ENCODE peak calls at places on chromosomes 13 and 19, in six cellular contexts. O is tibial artery, L is neuronal stem cell, N is kidney epithelial cell, B is fibroblast of lung, U is suprapubic skin. E is an unnamed sample.

GRCh38 chr13:25945596-25945995 is 106.2 kb downstream of the SHISA2 start:
- DNase-seq in N (no peak), U (no peak), L (no peak), O (no peak), B (peak), E (no peak)

GRCh38 chr13:19910336-19911072 is 47.1 kb upstream of the ZMYM5 start:
- DNase-seq in L (no peak), O (no peak), B (no peak), U (no peak), N (peak), E (no peak)

GRCh38 chr19:6172074-6172863 is 36.8 kb downstream of the ACSBG2 start:
- DNase-seq in U (no peak), O (no peak), B (no peak), L (no peak), N (no peak), E (no peak)

GRCh38 chr13:51800456-51800855 is 3.5 kb downstream of the DHRS12 start:
- DNase-seq in U (no peak), L (no peak), N (no peak), O (peak), B (no peak), E (no peak)

GRCh38 chr19:49851456-49852259 is 699 bp downstream of the PTOV1 start:
- DNase-seq in N (no peak), L (no peak), U (no peak), O (no peak), B (no peak), E (peak)

GRCh38 chr19:41720103-41720502 is 11.7 kb downstream of the CEACAM5 start:
- DNase-seq in N (no peak), B (no peak), L (no peak), U (no peak), O (no peak), E (no peak)

GRCh38 chr19:45927565-45928261 is 13.1 kb upstream of the NANOS2 start:
- DNase-seq in U (peak), N (peak), B (peak), O (peak), L (peak), E (peak)

GRCh38 chr19:3039641-3040077 is 10.6 kb upstream of the TLE2 start:
- DNase-seq in N (no peak), U (no peak), O (no peak), B (no peak), L (no peak), E (peak)

GRCh38 chr13:39051157-39051556 is 12.9 kb downstream of the NHLRC3 start:
- DNase-seq in U (no peak), B (peak), N (peak), L (peak), O (no peak), E (no peak)

GRCh38 chr19:38035515-38036495 is 128.8 kb downstream of the SIPA1L3 start:
- DNase-seq in N (no peak), B (no peak), U (no peak), L (no peak), O (peak), E (no peak)

GRCh38 chr19:29537181-29537580 is 11.4 kb downstream of the VSTM2B start:
- DNase-seq in L (no peak), U (peak), N (no peak), B (no peak), O (peak), E (no peak)

GRCh38 chr19:45591004-45591637 is 6.5 kb upstream of the OPA3 start:
- DNase-seq in L (no peak), O (no peak), N (no peak), B (peak), U (no peak), E (peak)

GRCh38 chr19:1650627-1651009 is 1.8 kb downstream of the TCF3 start:
- DNase-seq in U (no peak), L (peak), O (no peak), N (no peak), B (peak), E (no peak)
- H3K4me3 ChIP-seq in U (peak), L (peak), O (peak), N (peak), B (peak), E (peak)

DNA sequence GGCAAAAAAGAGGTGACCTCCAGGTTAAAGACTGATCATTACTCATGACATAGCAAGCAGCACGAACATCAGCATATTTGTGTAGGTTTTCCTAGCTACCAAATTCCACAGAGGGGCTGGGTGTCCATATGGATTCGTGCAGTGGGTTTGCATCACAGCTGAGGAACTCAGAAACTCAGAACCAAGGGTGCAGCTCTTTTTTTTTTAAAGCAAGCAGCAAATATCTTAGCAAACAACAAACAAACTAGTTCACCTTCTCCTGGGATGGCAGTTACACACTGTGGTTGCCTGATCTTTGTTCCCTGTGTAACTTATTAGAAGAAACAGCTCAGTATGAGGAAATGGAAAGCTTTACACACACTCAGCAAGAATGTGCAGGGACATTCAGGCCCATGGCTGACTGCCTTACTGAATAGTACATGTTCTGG is 4.1 kb downstream of the NDFIP2 start:
- DNase-seq in B (peak), L (no peak), O (no peak), U (no peak), N (peak), E (no peak)
- H3K4me3 ChIP-seq in B (no peak), L (no peak), O (no peak), U (no peak), N (no peak), E (no peak)

DNA sequence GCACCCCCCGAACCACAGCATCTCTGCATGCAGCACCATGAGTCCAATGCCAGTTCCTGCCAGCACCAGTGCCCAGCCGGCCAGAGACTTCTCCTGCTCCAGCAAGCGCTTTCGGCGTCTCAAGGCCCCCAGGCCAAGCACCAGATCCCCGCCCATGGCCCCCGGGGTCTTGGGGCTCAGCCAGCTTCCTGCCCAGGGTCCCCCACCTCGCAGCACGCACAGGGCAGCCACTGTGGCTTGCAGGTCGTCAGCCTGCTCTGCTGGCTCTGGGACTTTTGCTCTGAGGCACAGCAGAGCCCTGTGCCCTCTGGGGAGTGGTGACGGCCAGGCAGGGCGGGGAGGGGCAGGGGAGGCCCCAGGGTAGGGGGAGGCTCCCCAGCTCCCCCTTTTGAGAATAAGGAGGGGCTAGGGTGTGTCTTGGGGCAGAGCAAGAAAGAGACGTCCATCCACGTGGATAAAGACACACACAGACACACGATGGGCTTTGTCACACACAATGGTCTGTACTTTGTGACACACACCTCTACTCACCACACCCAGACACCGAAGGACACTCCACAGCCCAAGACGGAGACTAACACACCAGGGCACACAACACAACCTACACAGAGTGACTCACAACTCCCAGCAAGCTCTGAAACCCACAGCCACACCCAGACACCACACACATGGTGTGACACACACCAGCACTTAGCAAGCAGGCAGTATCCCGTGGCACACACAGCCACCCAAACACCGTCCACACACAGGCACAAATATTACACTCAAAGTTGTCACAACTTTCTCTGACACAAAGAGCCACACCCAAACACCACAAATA is at the start of gene KCNN4:
- DNase-seq in N (no peak), O (no peak), B (peak), L (no peak), U (no peak), E (no peak)
- H3K4me3 ChIP-seq in N (peak), O (peak), B (peak), L (no peak), U (peak), E (no peak)

GRCh38 chr13:40193290-40194203 is 472.9 kb downstream of the FOXO1 start:
- DNase-seq in L (no peak), N (no peak), U (no peak), O (peak), B (peak), E (no peak)
- H3K4me3 ChIP-seq in L (no peak), N (no peak), U (peak), O (no peak), B (no peak), E (no peak)

DNA sequence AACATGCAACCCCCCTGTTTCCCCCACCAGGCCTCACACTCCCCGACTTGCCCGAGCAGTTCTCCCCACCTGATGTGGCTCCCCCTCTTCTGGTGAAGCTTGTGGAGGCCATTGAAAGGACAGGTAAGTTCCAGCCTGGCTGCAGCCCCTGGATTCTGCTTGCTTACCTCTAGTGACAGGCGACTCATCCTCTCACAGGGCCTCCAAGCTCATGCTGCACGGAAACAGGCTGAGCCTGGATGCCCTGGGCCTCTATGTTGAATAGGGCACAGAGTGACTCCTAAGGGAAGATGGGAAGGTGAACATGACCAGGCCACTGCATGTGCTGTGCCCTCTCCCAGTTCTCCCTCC is 7.5 kb downstream of the PIK3R2 start:
- DNase-seq in N (no peak), L (no peak), B (no peak), U (no peak), O (no peak), E (no peak)
- H3K4me3 ChIP-seq in N (no peak), L (no peak), B (no peak), U (peak), O (peak), E (no peak)

GRCh38 chr13:20942938-20943518 is 40.5 kb upstream of the XPO4 start:
- DNase-seq in B (no peak), N (no peak), O (no peak), L (no peak), U (no peak), E (no peak)
- H3K4me3 ChIP-seq in B (no peak), N (no peak), O (no peak), L (no peak), U (peak), E (no peak)